ENCODE peak calls at places on chromosomes 5 and 9, in seven cellular contexts. Y is HCT116, M is GM12878, X is T47D, H is HepG2, B is K562, G is H1. L is an unnamed sample.

GRCh38 chr5:77957-78804 is 13.8 kb upstream of the PLEKHG4B start:
- DNase-seq in Y (peak), M (no peak), X (peak), H (peak), B (peak), G (no peak), L (peak)

GRCh38 chr9:131619680-131620079 is 74.4 kb downstream of the PRRT1B start:
- DNase-seq in Y (no peak), M (no peak), X (no peak), H (no peak), B (no peak), G (no peak), L (no peak)

GRCh38 chr9:108296056-108296455 is 559.7 kb downstream of the ACTL7B start:
- DNase-seq in Y (no peak), M (no peak), X (no peak), H (no peak), B (no peak), G (no peak), L (no peak)

GRCh38 chr5:145801195-145801594 is 33.9 kb downstream of the PRELID2 start:
- DNase-seq in Y (no peak), M (no peak), X (no peak), H (no peak), B (no peak), G (no peak), L (no peak)

GRCh38 chr5:15554542-15554941 is 54.6 kb downstream of the FBXL7 start:
- DNase-seq in Y (no peak), M (no peak), X (no peak), H (no peak), B (no peak), G (no peak), L (no peak)

GRCh38 chr5:74651710-74652109 is 11.2 kb upstream of the ENC1 start:
- DNase-seq in Y (no peak), M (no peak), X (no peak), H (no peak), B (no peak), G (no peak), L (no peak)

GRCh38 chr5:15566789-15567188 is 66.8 kb downstream of the FBXL7 start:
- DNase-seq in Y (no peak), M (no peak), X (no peak), H (no peak), B (no peak), G (no peak), L (no peak)

GRCh38 chr9:92183449-92183848 is 68.2 kb upstream of the SPTLC1 start:
- DNase-seq in Y (no peak), M (no peak), X (no peak), H (no peak), B (peak), G (no peak), L (no peak)

GRCh38 chr9:5500441-5501235 is 9.7 kb upstream of the PDCD1LG2 start:
- DNase-seq in Y (no peak), M (no peak), X (no peak), H (no peak), B (peak), G (no peak), L (peak)

DNA sequence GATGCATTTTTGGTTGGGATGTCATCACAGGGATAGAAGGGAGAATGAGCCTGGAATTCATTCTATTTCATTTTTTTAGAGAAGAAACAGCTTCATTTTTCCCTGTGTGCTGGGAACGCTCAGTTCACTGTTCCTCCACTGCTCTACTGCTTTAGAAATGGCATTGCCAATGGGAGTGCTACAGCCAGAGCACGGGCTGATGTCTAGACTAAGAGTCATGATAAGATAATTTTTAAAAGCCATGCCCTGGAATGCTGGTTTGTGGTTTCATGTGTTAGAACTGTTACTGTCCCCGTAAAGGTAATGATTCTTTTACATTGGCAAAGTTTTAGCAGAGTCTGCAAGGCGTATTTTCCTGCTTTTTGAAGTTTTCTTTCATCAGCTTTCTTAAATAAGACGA is 119.6 kb downstream of the SEMA6A start:
- DNase-seq in Y (no peak), M (no peak), X (no peak), H (no peak), B (no peak), G (no peak), L (peak)
- TF ChIP-seq JUND in Y (no peak), M (no peak), X (no peak), H (no peak), B (no peak), G (no peak), L (no peak)

GRCh38 chr5:62974623-62975022 is 396.0 kb downstream of the LRRC70 start:
- DNase-seq in Y (no peak), M (no peak), X (no peak), H (no peak), B (no peak), G (no peak), L (no peak)

GRCh38 chr5:62980884-62981283 is 402.3 kb downstream of the LRRC70 start:
- DNase-seq in Y (no peak), M (no peak), X (no peak), H (no peak), B (no peak), G (no peak), L (no peak)

GRCh38 chr5:62979472-62979871 is 400.9 kb downstream of the LRRC70 start:
- DNase-seq in Y (no peak), M (no peak), X (no peak), H (no peak), B (no peak), G (no peak), L (no peak)

GRCh38 chr5:62982348-62982747 is 403.7 kb downstream of the LRRC70 start:
- DNase-seq in Y (no peak), M (no peak), X (no peak), H (no peak), B (no peak), G (no peak), L (no peak)

GRCh38 chr5:62977641-62978040 is 399.0 kb downstream of the LRRC70 start:
- DNase-seq in Y (no peak), M (no peak), X (no peak), H (no peak), B (no peak), G (no peak), L (no peak)
- TF ChIP-seq JUND in Y (no peak), M (no peak), X (no peak), H (no peak), B (no peak), G (no peak), L (no peak)

GRCh38 chr5:50699737-50700136 is 33.3 kb downstream of the PARP8 start:
- DNase-seq in Y (no peak), M (no peak), X (no peak), H (no peak), B (no peak), G (no peak), L (no peak)
- TF ChIP-seq JUND in Y (no peak), M (no peak), X (no peak), H (no peak), B (no peak), G (no peak), L (no peak)

DNA sequence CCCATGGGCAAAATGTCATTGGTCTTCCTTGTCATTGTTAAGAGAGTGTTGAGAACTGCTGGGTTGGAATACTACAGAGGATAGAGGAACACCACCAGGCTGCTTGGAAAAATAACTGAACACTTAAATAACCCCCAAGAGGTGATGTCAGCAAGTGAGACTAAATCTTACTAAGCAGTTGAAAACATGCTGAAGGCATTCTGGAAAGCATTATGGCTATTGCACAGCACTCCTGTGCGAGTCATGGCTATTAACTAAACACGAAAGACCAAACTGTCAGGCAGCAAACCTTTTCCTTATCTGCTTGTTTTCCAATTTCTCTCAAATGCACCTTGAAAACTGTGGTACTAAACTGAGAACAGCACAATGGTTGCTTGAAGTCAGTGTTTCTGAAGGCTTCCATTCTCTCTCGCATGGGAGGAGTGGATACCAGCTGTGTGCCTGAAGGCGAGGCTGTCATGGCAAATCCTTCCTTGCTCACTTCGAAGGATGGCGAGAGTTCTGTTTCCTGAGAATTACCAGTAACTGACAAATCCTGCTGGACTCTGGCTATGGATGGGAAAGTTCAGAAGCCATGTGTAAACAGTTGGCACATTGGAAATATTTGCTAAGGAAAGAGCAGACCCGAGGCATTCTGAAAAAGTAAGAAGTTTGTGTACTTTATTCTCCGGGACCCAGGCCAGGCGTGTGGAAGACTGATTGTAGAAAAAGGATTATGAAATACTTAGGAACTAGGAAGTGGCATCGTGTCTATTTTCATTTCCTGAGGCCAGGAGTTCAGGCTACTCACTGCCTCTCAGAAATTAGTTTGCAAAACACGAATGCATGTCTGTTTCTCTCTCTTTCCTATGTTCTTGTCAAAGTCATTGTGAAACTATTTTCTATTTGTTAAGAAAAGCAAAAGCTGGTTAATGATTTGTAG is 182.1 kb downstream of the DMRT2 start:
- DNase-seq in Y (no peak), M (no peak), X (peak), H (peak), B (no peak), G (no peak), L (no peak)
- TF ChIP-seq JUND in Y (no peak), M (no peak), X (no peak), H (no peak), B (no peak), G (no peak), L (no peak)

DNA sequence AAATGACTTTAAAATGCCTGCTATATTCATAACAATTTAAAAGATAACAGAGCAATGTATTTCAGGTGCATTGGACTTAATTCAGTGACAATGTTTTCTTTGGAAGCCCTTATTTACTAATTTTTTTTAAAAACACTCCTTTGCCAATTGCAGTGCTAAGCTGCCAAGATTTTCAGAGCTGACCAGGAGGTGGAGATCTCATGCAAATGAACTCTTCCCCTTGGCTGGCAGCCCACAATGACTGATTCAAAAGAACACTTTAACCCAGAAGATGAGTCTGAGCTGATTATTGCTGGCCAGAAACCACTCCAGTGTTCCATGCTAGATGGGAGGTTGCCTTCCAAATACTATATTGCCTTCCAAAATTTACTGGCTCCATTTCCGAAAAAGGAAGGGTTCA is 128.3 kb upstream of the CCNH start:
- DNase-seq in Y (peak), M (no peak), X (peak), H (no peak), B (no peak), G (no peak), L (peak)
- TF ChIP-seq JUND in Y (no peak), M (no peak), X (no peak), H (no peak), B (no peak), G (no peak), L (no peak)